ENCODE peak calls at places on chromosomes 16 and 17, in four cellular contexts. One of them, this sample, is unnamed.

GRCh38 chr17:71460943-71461342 is 659.9 kb upstream of the SOX9 start:
- DNase-seq in H9: no peak
- DNase-seq in mesendoderm: peak
- DNase-seq in H1: peak
- DNase-seq in this sample: peak

GRCh38 chr17:10622610-10623485 is 34.3 kb downstream of the MYH3 start:
- DNase-seq in H9: no peak
- DNase-seq in H1: no peak
- DNase-seq in mesendoderm: no peak
- DNase-seq in this sample: no peak

GRCh38 chr17:74374786-74375185 is 7.5 kb downstream of the GPR142 start:
- DNase-seq in H9: no peak
- DNase-seq in mesendoderm: no peak
- DNase-seq in H1: no peak
- DNase-seq in this sample: no peak

GRCh38 chr16:12625716-12626115 is 178.0 kb downstream of the CPPED1 start:
- DNase-seq in mesendoderm: no peak
- DNase-seq in H9: no peak
- DNase-seq in H1: no peak
- DNase-seq in this sample: no peak

GRCh38 chr17:57077000-57077399 is 8.0 kb upstream of the AKAP1 start:
- DNase-seq in H9: no peak
- DNase-seq in H1: no peak
- DNase-seq in mesendoderm: no peak
- DNase-seq in this sample: no peak

GRCh38 chr17:47220531-47220999 is 11.4 kb downstream of the MYL4 start:
- DNase-seq in mesendoderm: no peak
- DNase-seq in H9: no peak
- DNase-seq in H1: no peak
- DNase-seq in this sample: no peak

GRCh38 chr17:58822148-58823050 is 66.7 kb downstream of the PPM1E start:
- DNase-seq in H9: no peak
- DNase-seq in mesendoderm: no peak
- DNase-seq in H1: no peak
- DNase-seq in this sample: no peak

GRCh38 chr16:79600636-79601091 is at the start of gene MAF:
- DNase-seq in H1: peak
- DNase-seq in H9: peak
- DNase-seq in mesendoderm: peak
- DNase-seq in this sample: peak

GRCh38 chr16:15799851-15800495 is 56.9 kb downstream of the MYH11 start:
- DNase-seq in H1: no peak
- DNase-seq in H9: no peak
- DNase-seq in mesendoderm: no peak
- DNase-seq in this sample: no peak

GRCh38 chr16:57627184-57627871 is 1.1 kb upstream of the ADGRG1 start:
- DNase-seq in H9: peak
- DNase-seq in mesendoderm: peak
- DNase-seq in H1: no peak
- DNase-seq in this sample: peak

GRCh38 chr16:12239226-12239625 is 262.7 kb downstream of the SNX29 start:
- DNase-seq in H9: no peak
- DNase-seq in mesendoderm: no peak
- DNase-seq in H1: no peak
- DNase-seq in this sample: no peak

GRCh38 chr17:50180066-50180465 is 14.3 kb downstream of the SGCA start:
- DNase-seq in H9: no peak
- DNase-seq in mesendoderm: no peak
- DNase-seq in H1: no peak
- DNase-seq in this sample: no peak

GRCh38 chr17:82314012-82314720 is 3.2 kb downstream of the CD7 start:
- DNase-seq in mesendoderm: no peak
- DNase-seq in H1: no peak
- DNase-seq in H9: no peak
- DNase-seq in this sample: no peak

GRCh38 chr16:66326995-66327513 is 39.4 kb upstream of the CDH5 start:
- DNase-seq in mesendoderm: peak
- DNase-seq in H9: no peak
- DNase-seq in H1: no peak
- DNase-seq in this sample: no peak

GRCh38 chr16:20995711-20996110 is 95.1 kb downstream of the LYRM1 start:
- DNase-seq in H1: peak
- DNase-seq in H9: no peak
- DNase-seq in mesendoderm: no peak
- DNase-seq in this sample: no peak

GRCh38 chr17:63445571-63446217 is 412 bp downstream of the CYB561 start:
- DNase-seq in H9: peak
- DNase-seq in mesendoderm: peak
- DNase-seq in H1: peak
- DNase-seq in this sample: no peak

GRCh38 chr16:8853150-8853549 is 15.7 kb downstream of the CARHSP1 start:
- DNase-seq in H9: no peak
- DNase-seq in mesendoderm: no peak
- DNase-seq in H1: no peak
- DNase-seq in this sample: no peak

GRCh38 chr16:4116328-4117249 is at the start of gene ADCY9:
- DNase-seq in H1: peak
- DNase-seq in mesendoderm: peak
- DNase-seq in H9: peak
- DNase-seq in this sample: peak

GRCh38 chr16:49484454-49484853 is 110.8 kb downstream of the C16orf78 start:
- DNase-seq in H1: peak
- DNase-seq in H9: peak
- DNase-seq in mesendoderm: peak
- DNase-seq in this sample: no peak

GRCh38 chr17:55664287-55664686 is 58.4 kb downstream of the TMEM100 start:
- DNase-seq in H1: no peak
- DNase-seq in H9: no peak
- DNase-seq in mesendoderm: no peak
- DNase-seq in this sample: no peak

GRCh38 chr17:8117367-8117979 is 841 bp downstream of the ALOXE3 start:
- DNase-seq in mesendoderm: peak
- DNase-seq in H9: peak
- DNase-seq in H1: no peak
- DNase-seq in this sample: no peak
- H4K5ac ChIP-seq in mesendoderm: no peak
- H4K5ac ChIP-seq in H9: no peak
- H4K5ac ChIP-seq in H1: no peak
- H4K5ac ChIP-seq in this sample: no peak

GRCh38 chr16:22646948-22647556 is 136.4 kb downstream of the NPIPB5 start:
- DNase-seq in H9: peak
- DNase-seq in mesendoderm: no peak
- DNase-seq in H1: no peak
- DNase-seq in this sample: no peak
- H4K5ac ChIP-seq in H9: no peak
- H4K5ac ChIP-seq in mesendoderm: no peak
- H4K5ac ChIP-seq in H1: no peak
- H4K5ac ChIP-seq in this sample: no peak

GRCh38 chr17:16818821-16819683 is 129.0 kb downstream of the CCDC144A start:
- DNase-seq in H1: no peak
- DNase-seq in mesendoderm: no peak
- DNase-seq in H9: peak
- DNase-seq in this sample: no peak
- H4K5ac ChIP-seq in H1: no peak
- H4K5ac ChIP-seq in mesendoderm: no peak
- H4K5ac ChIP-seq in H9: no peak
- H4K5ac ChIP-seq in this sample: no peak

DNA sequence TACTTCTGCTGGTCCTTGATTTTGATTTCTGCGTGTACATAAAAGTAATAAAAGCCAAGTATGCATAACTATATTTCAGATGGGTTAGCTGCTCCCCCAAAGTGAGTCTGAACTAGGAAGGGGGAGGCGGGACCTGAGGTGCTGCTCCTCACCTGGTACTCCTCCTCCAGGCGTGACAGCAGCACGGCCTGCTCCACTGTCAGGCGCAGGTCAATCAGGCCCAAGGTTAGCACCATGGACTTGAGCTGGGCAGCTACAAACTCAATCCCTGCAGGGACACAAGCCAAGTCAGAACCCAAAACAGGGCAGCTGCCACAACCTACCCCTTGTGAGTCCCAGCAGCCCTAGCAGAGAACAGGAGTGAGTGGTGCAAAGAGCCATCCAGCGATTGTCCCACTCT is 18.0 kb downstream of the ATPAF2 start:
- DNase-seq in H1: no peak
- DNase-seq in H9: no peak
- DNase-seq in mesendoderm: no peak
- DNase-seq in this sample: no peak
- H4K5ac ChIP-seq in H1: no peak
- H4K5ac ChIP-seq in H9: no peak
- H4K5ac ChIP-seq in mesendoderm: no peak
- H4K5ac ChIP-seq in this sample: no peak

GRCh38 chr16:77841275-77841640 is 52.9 kb downstream of the VAT1L start:
- DNase-seq in mesendoderm: no peak
- DNase-seq in H9: no peak
- DNase-seq in H1: no peak
- DNase-seq in this sample: no peak
- H4K5ac ChIP-seq in mesendoderm: no peak
- H4K5ac ChIP-seq in H9: no peak
- H4K5ac ChIP-seq in H1: no peak
- H4K5ac ChIP-seq in this sample: peak

This sample was measured in IMR-90.